ENCODE peak calls at places on chromosomes 2 and 18, in six cellular contexts. B is epithelial cell of esophagus, G is cardiac fibroblast, S is fibroblast of lung, M is fibroblast of pulmonary artery, Y is psoas muscle. U is an unnamed sample.

GRCh38 chr2:142112648-142113278 is 18.1 kb downstream of the LRP1B start:
- DNase-seq in B (peak), G (peak), S (peak), M (peak), Y (no peak), U (no peak)

GRCh38 chr2:60311524-60311923 is 241.9 kb downstream of the BCL11A start:
- DNase-seq in B (no peak), G (no peak), S (no peak), M (no peak), Y (no peak), U (no peak)

GRCh38 chr18:25587545-25587944 is 235.6 kb upstream of the ZNF521 start:
- DNase-seq in B (no peak), G (no peak), S (no peak), M (no peak), Y (no peak), U (no peak)

GRCh38 chr18:48534364-48534763 is 4.5 kb upstream of the CTIF start:
- DNase-seq in B (peak), G (peak), S (peak), M (peak), Y (no peak), U (no peak)

GRCh38 chr2:90069290-90069894 is 1377.9 kb downstream of the RPIA start:
- DNase-seq in B (peak), G (peak), S (no peak), M (no peak), Y (peak), U (peak)

GRCh38 chr18:2522112-2522511 is 49.2 kb downstream of the METTL4 start:
- DNase-seq in B (no peak), G (no peak), S (no peak), M (no peak), Y (no peak), U (no peak)

GRCh38 chr2:200585730-200586643 is at the start of gene AOX1:
- DNase-seq in B (peak), G (peak), S (peak), M (peak), Y (peak), U (peak)

GRCh38 chr2:189086710-189087109 is 92.9 kb downstream of the COL5A2 start:
- DNase-seq in B (peak), G (peak), S (peak), M (peak), Y (no peak), U (no peak)

GRCh38 chr2:3040066-3040428 is 337.6 kb downstream of the EIPR1 start:
- DNase-seq in B (no peak), G (no peak), S (no peak), M (no peak), Y (no peak), U (no peak)

GRCh38 chr18:32877371-32877770 is 104.5 kb upstream of the KLHL14 start:
- DNase-seq in B (no peak), G (no peak), S (no peak), M (no peak), Y (no peak), U (no peak)

GRCh38 chr2:29281086-29281485 is 165.9 kb downstream of the CLIP4 start:
- DNase-seq in B (no peak), G (no peak), S (no peak), M (no peak), Y (no peak), U (no peak)

GRCh38 chr18:79576686-79577351 is 102.8 kb upstream of the CTDP1 start:
- DNase-seq in B (no peak), G (peak), S (peak), M (peak), Y (peak), U (peak)

GRCh38 chr2:134365356-134365755 is 111.5 kb downstream of the MGAT5 start:
- DNase-seq in B (peak), G (peak), S (no peak), M (no peak), Y (no peak), U (no peak)

GRCh38 chr2:28546242-28546641 is 50.4 kb downstream of the PLB1 start:
- DNase-seq in B (no peak), G (no peak), S (no peak), M (no peak), Y (no peak), U (no peak)

GRCh38 chr2:233029321-233029720 is 3.2 kb upstream of the NEU2 start:
- DNase-seq in B (no peak), G (no peak), S (peak), M (no peak), Y (no peak), U (no peak)

GRCh38 chr2:238635637-238636036 is 208.9 kb downstream of the ASB1 start:
- DNase-seq in B (no peak), G (no peak), S (peak), M (no peak), Y (no peak), U (no peak)

GRCh38 chr2:128798502-128799283 is 480.0 kb upstream of the HS6ST1 start:
- DNase-seq in B (no peak), G (no peak), S (no peak), M (no peak), Y (no peak), U (no peak)

GRCh38 chr18:23838801-23839366 is 149.6 kb downstream of the LAMA3 start:
- DNase-seq in B (peak), G (peak), S (peak), M (no peak), Y (no peak), U (no peak)

GRCh38 chr2:74835831-74836674 is 2.1 kb downstream of the HK2 start:
- DNase-seq in B (peak), G (peak), S (peak), M (peak), Y (no peak), U (no peak)

GRCh38 chr2:63649829-63650228 is 61.1 kb downstream of the MDH1 start:
- DNase-seq in B (no peak), G (no peak), S (no peak), M (no peak), Y (no peak), U (no peak)

GRCh38 chr2:12978058-12978835 is 261.5 kb downstream of the TRIB2 start:
- DNase-seq in B (no peak), G (no peak), S (no peak), M (no peak), Y (no peak), U (no peak)

GRCh38 chr18:25830787-25831186 is 259.6 kb downstream of the SS18 start:
- DNase-seq in B (no peak), G (peak), S (peak), M (peak), Y (peak), U (peak)

GRCh38 chr2:17309741-17310339 is 208.4 kb downstream of the RAD51AP2 start:
- DNase-seq in B (peak), G (peak), S (peak), M (peak), Y (no peak), U (no peak)

GRCh38 chr2:170512271-170512670 is 202.9 kb upstream of the SP5 start:
- DNase-seq in B (no peak), G (no peak), S (no peak), M (no peak), Y (no peak), U (no peak)

GRCh38 chr18:56807883-56808282 is 156.7 kb downstream of the WDR7 start:
- DNase-seq in B (no peak), G (no peak), S (no peak), M (no peak), Y (no peak), U (no peak)

GRCh38 chr2:188909036-188909435 is 65.1 kb upstream of the COL3A1 start:
- DNase-seq in B (peak), G (peak), S (peak), M (no peak), Y (no peak), U (no peak)

GRCh38 chr2:239826376-239826775 is 198.8 kb downstream of the NDUFA10 start:
- DNase-seq in B (no peak), G (no peak), S (no peak), M (no peak), Y (no peak), U (no peak)

GRCh38 chr2:172845008-172845670 is 109.5 kb downstream of the RAPGEF4 start:
- DNase-seq in B (no peak), G (no peak), S (no peak), M (no peak), Y (no peak), U (no peak)

GRCh38 chr2:234339016-234339415 is 157.9 kb downstream of the ARL4C start:
- DNase-seq in B (no peak), G (no peak), S (peak), M (no peak), Y (no peak), U (no peak)

GRCh38 chr18:70578480-70578879 is 289.6 kb downstream of the SOCS6 start:
- DNase-seq in B (no peak), G (no peak), S (no peak), M (no peak), Y (no peak), U (no peak)

GRCh38 chr2:99662761-99663341 is 173.0 kb upstream of the REV1 start:
- DNase-seq in B (no peak), G (peak), S (peak), M (peak), Y (no peak), U (no peak)

GRCh38 chr2:197993830-197994229 is 189.4 kb downstream of the PLCL1 start:
- DNase-seq in B (peak), G (peak), S (peak), M (no peak), Y (no peak), U (no peak)

GRCh38 chr18:48954837-48955527 is 4.2 kb upstream of the SMAD7 start:
- DNase-seq in B (peak), G (no peak), S (no peak), M (no peak), Y (peak), U (no peak)